ENCODE peak calls at places on chromosomes 1 and 21, in eight cellular contexts. O, I, P, S, C, T, L and U are unnamed samples.

GRCh38 chr1:29823536-29823935 is 587.2 kb downstream of the PTPRU start:
- DNase-seq in O (no peak), I (no peak), P (no peak), S (no peak), C (no peak), T (no peak), L (no peak), U (no peak)

GRCh38 chr1:234608720-234609527 is 1.1 kb downstream of the IRF2BP2 start:
- DNase-seq in O (peak; percentile 75), I (peak; percentile 80), P (peak; percentile 69), S (peak; percentile 86), C (peak; percentile 61), T (no peak), L (peak; percentile 73), U (peak; percentile 70)

GRCh38 chr1:15489052-15489736 is 13.3 kb downstream of the CELA2B start:
- DNase-seq in O (peak; percentile 54), I (no peak), P (no peak), S (no peak), C (no peak), T (no peak), L (no peak), U (no peak)

GRCh38 chr1:183417691-183418491 is at the start of gene NMNAT2:
- DNase-seq in O (peak; percentile 85), I (no peak), P (no peak), S (peak; percentile 67), C (no peak), T (no peak), L (no peak), U (peak; percentile 8)

GRCh38 chr1:234697741-234698140 is 87.8 kb upstream of the IRF2BP2 start:
- DNase-seq in O (no peak), I (no peak), P (no peak), S (no peak), C (no peak), T (no peak), L (no peak), U (no peak)

GRCh38 chr1:22955146-22955545 is 17.5 kb downstream of the LACTBL1 start:
- DNase-seq in O (no peak), I (no peak), P (no peak), S (no peak), C (no peak), T (no peak), L (no peak), U (no peak)

GRCh38 chr1:72936151-72936740 is 653.9 kb upstream of the NEGR1 start:
- DNase-seq in O (no peak), I (no peak), P (no peak), S (peak; percentile 7), C (no peak), T (no peak), L (no peak), U (no peak)

GRCh38 chr1:22806584-22806983 is 95.9 kb downstream of the EPHB2 start:
- DNase-seq in O (peak; percentile 77), I (no peak), P (no peak), S (no peak), C (no peak), T (no peak), L (no peak), U (no peak)

GRCh38 chr1:160432371-160432786 is 32.0 kb downstream of the VANGL2 start:
- DNase-seq in O (no peak), I (no peak), P (no peak), S (no peak), C (no peak), T (no peak), L (no peak), U (no peak)

GRCh38 chr1:207659545-207660148 is 14.7 kb downstream of the CR1L start:
- DNase-seq in O (no peak), I (no peak), P (no peak), S (no peak), C (no peak), T (no peak), L (no peak), U (peak; percentile 28)

GRCh38 chr1:39898146-39898545 is 3.6 kb downstream of the MYCL start:
- DNase-seq in O (no peak), I (no peak), P (no peak), S (peak; percentile 45), C (no peak), T (no peak), L (no peak), U (no peak)

GRCh38 chr1:154431586-154432373 is 26.6 kb downstream of the IL6R start:
- DNase-seq in O (no peak), I (peak; percentile 46), P (no peak), S (peak; percentile 89), C (peak; percentile 59), T (no peak), L (no peak), U (no peak)

GRCh38 chr1:24929091-24929875 is 793 bp downstream of the RUNX3 start:
- DNase-seq in O (no peak), I (peak; percentile 70), P (peak; percentile 66), S (peak; percentile 49), C (peak; percentile 43), T (no peak), L (peak; percentile 35), U (no peak)

GRCh38 chr1:232682248-232682647 is 52.3 kb upstream of the SIPA1L2 start:
- DNase-seq in O (no peak), I (no peak), P (no peak), S (peak; percentile 58), C (no peak), T (no peak), L (no peak), U (peak; percentile 66)

GRCh38 chr21:32298658-32299081 is at the start of gene MRAP:
- DNase-seq in O (no peak), I (no peak), P (no peak), S (no peak), C (no peak), T (no peak), L (no peak), U (no peak)

GRCh38 chr1:202806845-202807366 is 1.3 kb downstream of the KDM5B start:
- DNase-seq in O (peak; percentile 21), I (no peak), P (peak; percentile 27), S (peak; percentile 55), C (peak; percentile 7), T (peak; percentile 35), L (no peak), U (peak; percentile 35)

GRCh38 chr1:41495171-41495948 is 10.9 kb upstream of the EDN2 start:
- DNase-seq in O (peak; percentile 67), I (no peak), P (no peak), S (peak; percentile 65), C (no peak), T (no peak), L (no peak), U (no peak)

GRCh38 chr1:169312084-169312954 is 55.3 kb downstream of the NME7 start:
- DNase-seq in O (no peak), I (no peak), P (no peak), S (peak; percentile 93), C (peak; percentile 19), T (no peak), L (peak; percentile 71), U (no peak)

GRCh38 chr1:159207774-159208459 is 3.2 kb downstream of the ACKR1 start:
- DNase-seq in O (peak; percentile 81), I (no peak), P (no peak), S (no peak), C (no peak), T (no peak), L (no peak), U (no peak)

GRCh38 chr1:176815621-176816020 is 348.9 kb downstream of the ASTN1 start:
- DNase-seq in O (no peak), I (no peak), P (no peak), S (no peak), C (no peak), T (no peak), L (no peak), U (no peak)

GRCh38 chr1:234702342-234703000 is 92.5 kb upstream of the IRF2BP2 start:
- DNase-seq in O (no peak), I (no peak), P (no peak), S (no peak), C (no peak), T (no peak), L (no peak), U (peak; percentile 34)

GRCh38 chr1:30184393-30185141 is 538.8 kb downstream of the MATN1 start:
- DNase-seq in O (no peak), I (no peak), P (no peak), S (no peak), C (no peak), T (no peak), L (no peak), U (no peak)

GRCh38 chr1:59178339-59178744 is 118.6 kb upstream of the FGGY start:
- DNase-seq in O (peak; percentile 10), I (no peak), P (no peak), S (peak; percentile 31), C (no peak), T (no peak), L (no peak), U (no peak)